ENCODE peak calls at places on chromosomes 11 and 22, in eight cellular contexts. One of them, this sample, is unnamed.

GRCh38 chr22:47788461-47788860 is 1026.0 kb downstream of the TBC1D22A start:
- DNase-seq in activated CD8-positive, alpha-beta T cell treated with anti-CD3 and anti-CD28 coated beads for 36 hours: no peak
- DNase-seq in breast epithelium: no peak
- DNase-seq in brain microvascular endothelial cell: no peak
- DNase-seq in H1: peak; percentile 31
- DNase-seq in lung: peak; percentile 18
- DNase-seq in neural crest cell: no peak
- DNase-seq in fibroblast of villous mesenchyme: no peak
- DNase-seq in this sample: no peak

GRCh38 chr11:111409915-111410314 is 30.8 kb upstream of the POU2AF1 start:
- DNase-seq in fibroblast of villous mesenchyme: no peak
- DNase-seq in brain microvascular endothelial cell: no peak
- DNase-seq in activated CD8-positive, alpha-beta T cell treated with anti-CD3 and anti-CD28 coated beads for 36 hours: no peak
- DNase-seq in lung: no peak
- DNase-seq in neural crest cell: no peak
- DNase-seq in H1: no peak
- DNase-seq in breast epithelium: no peak
- DNase-seq in this sample: peak; percentile 45

GRCh38 chr11:64643258-64643881 is 52.4 kb downstream of the SLC22A12 start:
- DNase-seq in brain microvascular endothelial cell: no peak
- DNase-seq in lung: no peak
- DNase-seq in activated CD8-positive, alpha-beta T cell treated with anti-CD3 and anti-CD28 coated beads for 36 hours: no peak
- DNase-seq in H1: peak; percentile 73
- DNase-seq in neural crest cell: no peak
- DNase-seq in fibroblast of villous mesenchyme: no peak
- DNase-seq in breast epithelium: no peak
- DNase-seq in this sample: no peak

GRCh38 chr22:44954113-44954512 is 55.7 kb downstream of the PHF21B start:
- DNase-seq in breast epithelium: no peak
- DNase-seq in activated CD8-positive, alpha-beta T cell treated with anti-CD3 and anti-CD28 coated beads for 36 hours: no peak
- DNase-seq in lung: no peak
- DNase-seq in fibroblast of villous mesenchyme: no peak
- DNase-seq in neural crest cell: no peak
- DNase-seq in brain microvascular endothelial cell: no peak
- DNase-seq in H1: no peak
- DNase-seq in this sample: peak; percentile 56

GRCh38 chr11:72141066-72141465 is 5.5 kb downstream of the FOLR3 start:
- DNase-seq in lung: no peak
- DNase-seq in fibroblast of villous mesenchyme: peak; percentile 76
- DNase-seq in brain microvascular endothelial cell: peak; percentile 83
- DNase-seq in activated CD8-positive, alpha-beta T cell treated with anti-CD3 and anti-CD28 coated beads for 36 hours: peak; percentile 45
- DNase-seq in H1: no peak
- DNase-seq in neural crest cell: no peak
- DNase-seq in breast epithelium: no peak
- DNase-seq in this sample: no peak

GRCh38 chr11:44454686-44455085 is 110.8 kb upstream of the CD82 start:
- DNase-seq in neural crest cell: no peak
- DNase-seq in lung: no peak
- DNase-seq in fibroblast of villous mesenchyme: no peak
- DNase-seq in breast epithelium: no peak
- DNase-seq in activated CD8-positive, alpha-beta T cell treated with anti-CD3 and anti-CD28 coated beads for 36 hours: no peak
- DNase-seq in H1: no peak
- DNase-seq in brain microvascular endothelial cell: no peak
- DNase-seq in this sample: no peak

GRCh38 chr11:26777276-26777939 is 55.5 kb upstream of the SLC5A12 start:
- DNase-seq in activated CD8-positive, alpha-beta T cell treated with anti-CD3 and anti-CD28 coated beads for 36 hours: no peak
- DNase-seq in H1: no peak
- DNase-seq in lung: no peak
- DNase-seq in brain microvascular endothelial cell: no peak
- DNase-seq in neural crest cell: no peak
- DNase-seq in breast epithelium: no peak
- DNase-seq in fibroblast of villous mesenchyme: peak; percentile 52
- DNase-seq in this sample: no peak

GRCh38 chr11:110075822-110076208 is 17.4 kb upstream of the ZC3H12C start:
- DNase-seq in breast epithelium: no peak
- DNase-seq in activated CD8-positive, alpha-beta T cell treated with anti-CD3 and anti-CD28 coated beads for 36 hours: no peak
- DNase-seq in neural crest cell: no peak
- DNase-seq in lung: no peak
- DNase-seq in fibroblast of villous mesenchyme: no peak
- DNase-seq in brain microvascular endothelial cell: no peak
- DNase-seq in H1: no peak
- DNase-seq in this sample: no peak

GRCh38 chr11:71367756-71368155 is 80.4 kb downstream of the DHCR7 start:
- DNase-seq in lung: no peak
- DNase-seq in neural crest cell: no peak
- DNase-seq in activated CD8-positive, alpha-beta T cell treated with anti-CD3 and anti-CD28 coated beads for 36 hours: no peak
- DNase-seq in brain microvascular endothelial cell: no peak
- DNase-seq in breast epithelium: no peak
- DNase-seq in H1: no peak
- DNase-seq in fibroblast of villous mesenchyme: no peak
- DNase-seq in this sample: no peak

GRCh38 chr11:117641008-117641915 is 155.8 kb downstream of the DSCAML1 start:
- DNase-seq in activated CD8-positive, alpha-beta T cell treated with anti-CD3 and anti-CD28 coated beads for 36 hours: no peak
- DNase-seq in fibroblast of villous mesenchyme: no peak
- DNase-seq in breast epithelium: no peak
- DNase-seq in H1: no peak
- DNase-seq in neural crest cell: no peak
- DNase-seq in brain microvascular endothelial cell: no peak
- DNase-seq in lung: no peak
- DNase-seq in this sample: no peak

GRCh38 chr22:39559456-39560105 is 11.0 kb upstream of the CACNA1I start:
- DNase-seq in neural crest cell: no peak
- DNase-seq in activated CD8-positive, alpha-beta T cell treated with anti-CD3 and anti-CD28 coated beads for 36 hours: peak; percentile 30
- DNase-seq in lung: no peak
- DNase-seq in fibroblast of villous mesenchyme: no peak
- DNase-seq in breast epithelium: no peak
- DNase-seq in brain microvascular endothelial cell: no peak
- DNase-seq in H1: peak; percentile 86
- DNase-seq in this sample: peak; percentile 70

GRCh38 chr11:119338318-119338890 is 2.3 kb downstream of the C1QTNF5 start:
- DNase-seq in lung: peak; percentile 70
- DNase-seq in H1: peak; percentile 92
- DNase-seq in activated CD8-positive, alpha-beta T cell treated with anti-CD3 and anti-CD28 coated beads for 36 hours: peak; percentile 83
- DNase-seq in fibroblast of villous mesenchyme: no peak
- DNase-seq in brain microvascular endothelial cell: peak; percentile 67
- DNase-seq in breast epithelium: no peak
- DNase-seq in neural crest cell: peak; percentile 80
- DNase-seq in this sample: peak; percentile 88

GRCh38 chr11:57321996-57322880 is 2.5 kb downstream of the TNKS1BP1 start:
- DNase-seq in activated CD8-positive, alpha-beta T cell treated with anti-CD3 and anti-CD28 coated beads for 36 hours: peak; percentile 26
- DNase-seq in neural crest cell: peak; percentile 48
- DNase-seq in lung: peak; percentile 93
- DNase-seq in breast epithelium: peak; percentile 96
- DNase-seq in fibroblast of villous mesenchyme: peak; percentile 99
- DNase-seq in brain microvascular endothelial cell: peak; percentile 96
- DNase-seq in H1: peak; percentile 62
- DNase-seq in this sample: no peak

DNA sequence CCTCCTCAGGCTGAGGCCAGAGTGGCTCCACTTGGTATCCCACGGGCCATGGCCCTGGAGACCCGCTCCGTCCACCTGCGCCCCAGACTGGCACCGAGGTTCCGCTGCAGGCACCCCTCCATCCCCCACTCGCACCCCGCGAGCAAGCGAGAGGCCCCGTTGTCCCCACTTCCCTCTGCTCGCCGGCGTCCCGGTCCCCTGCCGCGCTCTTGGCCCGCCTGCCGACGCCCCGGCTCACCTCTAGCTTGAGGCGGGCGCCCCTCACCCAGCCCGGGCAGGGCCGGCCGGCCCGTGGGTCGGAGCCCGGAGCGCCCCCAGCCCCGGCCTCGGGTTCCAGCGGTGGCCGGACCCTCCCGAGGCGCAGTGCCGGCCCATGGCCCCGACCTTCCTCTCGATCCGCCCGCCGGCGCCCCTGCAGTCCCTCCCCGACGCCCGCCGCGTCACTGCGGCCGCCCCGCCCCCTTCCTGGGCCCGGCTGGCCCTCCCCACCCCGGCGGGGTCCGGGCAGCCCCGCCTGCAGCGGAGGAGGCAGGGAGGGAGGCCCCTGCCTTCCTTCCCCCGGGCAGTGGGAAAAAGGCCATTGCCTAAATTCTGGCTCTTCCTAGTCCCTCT is at the start of gene PITPNM1:
- DNase-seq in activated CD8-positive, alpha-beta T cell treated with anti-CD3 and anti-CD28 coated beads for 36 hours: peak; percentile 78
- DNase-seq in H1: peak; percentile 88
- DNase-seq in breast epithelium: peak; percentile 53
- DNase-seq in brain microvascular endothelial cell: no peak
- DNase-seq in neural crest cell: peak; percentile 58
- DNase-seq in lung: peak; percentile 76
- DNase-seq in fibroblast of villous mesenchyme: peak; percentile 51
- DNase-seq in this sample: peak; percentile 91
- TF ChIP-seq CTCF in activated CD8-positive, alpha-beta T cell treated with anti-CD3 and anti-CD28 coated beads for 36 hours: no peak
- TF ChIP-seq CTCF in H1: no peak
- TF ChIP-seq CTCF in breast epithelium: no peak
- TF ChIP-seq CTCF in brain microvascular endothelial cell: no peak
- TF ChIP-seq CTCF in neural crest cell: no peak
- TF ChIP-seq CTCF in lung: no peak
- TF ChIP-seq CTCF in fibroblast of villous mesenchyme: no peak
- TF ChIP-seq CTCF in this sample: no peak

GRCh38 chr11:808427-809286 is 1.1 kb upstream of the RPLP2 start:
- DNase-seq in brain microvascular endothelial cell: no peak
- DNase-seq in fibroblast of villous mesenchyme: peak; percentile 27
- DNase-seq in activated CD8-positive, alpha-beta T cell treated with anti-CD3 and anti-CD28 coated beads for 36 hours: peak; percentile 58
- DNase-seq in breast epithelium: no peak
- DNase-seq in H1: no peak
- DNase-seq in neural crest cell: no peak
- DNase-seq in lung: no peak
- DNase-seq in this sample: no peak
- TF ChIP-seq CTCF in brain microvascular endothelial cell: no peak
- TF ChIP-seq CTCF in fibroblast of villous mesenchyme: no peak
- TF ChIP-seq CTCF in activated CD8-positive, alpha-beta T cell treated with anti-CD3 and anti-CD28 coated beads for 36 hours: peak; percentile 16
- TF ChIP-seq CTCF in breast epithelium: peak; percentile 5
- TF ChIP-seq CTCF in H1: no peak
- TF ChIP-seq CTCF in neural crest cell: no peak
- TF ChIP-seq CTCF in lung: no peak
- TF ChIP-seq CTCF in this sample: no peak

DNA sequence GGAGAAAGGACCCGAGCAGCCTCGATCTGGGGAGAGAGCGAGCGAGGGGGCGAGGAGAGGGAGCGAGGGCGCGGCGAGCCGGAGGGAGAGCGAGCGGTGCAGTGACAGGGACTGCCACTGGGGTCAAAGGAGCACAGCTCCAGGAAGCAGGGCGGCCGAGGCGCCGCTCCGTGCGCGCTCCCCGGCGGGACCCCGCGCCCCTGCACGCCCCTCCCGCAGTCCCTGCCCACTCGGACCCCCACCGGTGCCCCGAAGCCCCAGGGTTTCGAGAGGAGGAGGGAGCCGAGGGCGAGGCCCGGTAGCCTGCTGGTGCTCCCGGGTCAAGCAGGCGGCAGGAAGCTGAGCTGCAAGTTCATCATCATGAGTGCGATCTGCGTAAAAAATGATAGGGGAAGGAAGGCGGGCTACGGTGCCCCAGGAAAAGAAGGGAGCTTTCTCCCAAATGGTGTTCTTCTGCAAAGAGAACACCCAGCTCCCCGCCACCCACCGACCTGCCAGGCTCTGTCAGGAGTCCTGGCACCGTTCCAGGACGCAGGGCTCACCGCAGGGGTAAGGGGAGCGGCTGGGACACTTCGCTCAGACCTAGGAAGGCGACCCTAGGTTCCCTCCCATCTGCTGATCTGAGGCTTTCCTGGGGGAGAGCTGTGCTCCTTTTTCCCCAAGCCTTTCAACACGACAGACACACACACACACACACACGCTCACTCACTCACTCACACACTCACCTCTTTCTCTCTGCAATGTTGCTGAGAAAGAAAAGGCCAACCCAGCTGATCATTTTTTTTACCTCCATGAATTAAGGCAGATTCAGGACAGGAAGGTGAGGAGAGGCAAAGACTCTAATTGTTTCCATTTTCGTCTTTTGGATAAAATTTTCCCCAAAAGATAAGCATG is at the start of gene MPPED2:
- DNase-seq in H1: peak; percentile 88
- DNase-seq in neural crest cell: peak; percentile 71
- DNase-seq in activated CD8-positive, alpha-beta T cell treated with anti-CD3 and anti-CD28 coated beads for 36 hours: peak; percentile 40
- DNase-seq in fibroblast of villous mesenchyme: no peak
- DNase-seq in breast epithelium: peak; percentile 29
- DNase-seq in lung: no peak
- DNase-seq in brain microvascular endothelial cell: no peak
- DNase-seq in this sample: peak; percentile 77
- TF ChIP-seq CTCF in H1: peak; percentile 66
- TF ChIP-seq CTCF in neural crest cell: peak; percentile 67
- TF ChIP-seq CTCF in activated CD8-positive, alpha-beta T cell treated with anti-CD3 and anti-CD28 coated beads for 36 hours: peak; percentile 51
- TF ChIP-seq CTCF in fibroblast of villous mesenchyme: no peak
- TF ChIP-seq CTCF in breast epithelium: peak; percentile 21
- TF ChIP-seq CTCF in lung: no peak
- TF ChIP-seq CTCF in brain microvascular endothelial cell: peak; percentile 18
- TF ChIP-seq CTCF in this sample: peak; percentile 11

GRCh38 chr22:36828815-36829214 is 12.0 kb upstream of the PVALB start:
- DNase-seq in brain microvascular endothelial cell: no peak
- DNase-seq in neural crest cell: no peak
- DNase-seq in fibroblast of villous mesenchyme: no peak
- DNase-seq in H1: no peak
- DNase-seq in breast epithelium: no peak
- DNase-seq in lung: no peak
- DNase-seq in activated CD8-positive, alpha-beta T cell treated with anti-CD3 and anti-CD28 coated beads for 36 hours: peak; percentile 48
- DNase-seq in this sample: no peak

GRCh38 chr22:36826262-36826661 is 9.4 kb upstream of the PVALB start:
- DNase-seq in fibroblast of villous mesenchyme: no peak
- DNase-seq in H1: no peak
- DNase-seq in activated CD8-positive, alpha-beta T cell treated with anti-CD3 and anti-CD28 coated beads for 36 hours: no peak
- DNase-seq in neural crest cell: no peak
- DNase-seq in lung: no peak
- DNase-seq in brain microvascular endothelial cell: no peak
- DNase-seq in breast epithelium: no peak
- DNase-seq in this sample: no peak

GRCh38 chr22:36830601-36831000 is 13.8 kb upstream of the PVALB start:
- DNase-seq in breast epithelium: no peak
- DNase-seq in activated CD8-positive, alpha-beta T cell treated with anti-CD3 and anti-CD28 coated beads for 36 hours: no peak
- DNase-seq in fibroblast of villous mesenchyme: no peak
- DNase-seq in brain microvascular endothelial cell: no peak
- DNase-seq in neural crest cell: no peak
- DNase-seq in lung: no peak
- DNase-seq in H1: no peak
- DNase-seq in this sample: no peak

GRCh38 chr22:36833073-36833472 is 16.2 kb upstream of the PVALB start:
- DNase-seq in lung: no peak
- DNase-seq in breast epithelium: no peak
- DNase-seq in brain microvascular endothelial cell: no peak
- DNase-seq in H1: no peak
- DNase-seq in neural crest cell: no peak
- DNase-seq in fibroblast of villous mesenchyme: no peak
- DNase-seq in activated CD8-positive, alpha-beta T cell treated with anti-CD3 and anti-CD28 coated beads for 36 hours: no peak
- DNase-seq in this sample: no peak

DNA sequence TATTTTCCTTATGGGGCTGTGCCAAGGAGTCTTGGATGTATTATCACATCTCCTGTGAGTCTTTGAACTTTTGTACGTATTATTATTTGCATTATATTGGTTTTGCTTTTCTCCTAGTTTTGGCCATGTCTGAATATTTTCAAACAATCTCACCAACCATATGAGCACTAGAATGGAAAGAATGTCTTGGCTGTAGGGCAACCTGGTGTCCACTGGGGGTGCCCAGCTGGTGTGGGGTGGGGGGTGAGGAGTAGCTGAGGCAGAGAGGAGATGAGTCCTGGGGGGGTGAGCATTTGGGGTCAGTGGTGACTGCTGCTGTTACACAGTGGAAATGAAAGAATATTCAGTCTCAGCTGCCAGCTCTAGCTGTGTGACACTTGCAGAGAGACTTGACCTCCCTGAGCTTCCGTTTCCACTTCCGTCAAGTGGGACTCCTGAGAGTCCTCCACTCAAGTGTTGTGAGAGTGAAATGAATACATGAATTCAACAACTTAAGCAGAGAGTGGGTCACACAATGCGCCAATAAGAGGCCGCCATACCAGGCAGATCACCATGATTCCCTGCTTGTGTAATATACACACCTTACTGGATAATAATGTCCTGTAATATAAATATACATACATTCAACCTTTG is 12.7 kb upstream of the PVALB start:
- DNase-seq in brain microvascular endothelial cell: no peak
- DNase-seq in neural crest cell: no peak
- DNase-seq in lung: peak; percentile 84
- DNase-seq in fibroblast of villous mesenchyme: no peak
- DNase-seq in activated CD8-positive, alpha-beta T cell treated with anti-CD3 and anti-CD28 coated beads for 36 hours: no peak
- DNase-seq in H1: no peak
- DNase-seq in breast epithelium: no peak
- DNase-seq in this sample: no peak
- TF ChIP-seq CTCF in brain microvascular endothelial cell: peak; percentile 9
- TF ChIP-seq CTCF in neural crest cell: no peak
- TF ChIP-seq CTCF in lung: no peak
- TF ChIP-seq CTCF in fibroblast of villous mesenchyme: no peak
- TF ChIP-seq CTCF in activated CD8-positive, alpha-beta T cell treated with anti-CD3 and anti-CD28 coated beads for 36 hours: no peak
- TF ChIP-seq CTCF in H1: no peak
- TF ChIP-seq CTCF in breast epithelium: no peak
- TF ChIP-seq CTCF in this sample: no peak